ENCODE peak calls at places on chromosomes 13 and 19, in seven cellular contexts. L is left ventricle myocardium inferior, S is sigmoid colon, R is HCT116, E is tibial artery, I is IMR-90, F is uterus. U is an unnamed sample.

GRCh38 chr13:83618966-83619365 is 263.3 kb downstream of the SLITRK1 start:
- DNase-seq in L (no peak), S (no peak), R (peak; percentile 18), E (no peak), I (no peak), F (no peak), U (no peak)

GRCh38 chr19:835201-835810 is 5.5 kb upstream of the PRTN3 start:
- DNase-seq in L (no peak), S (no peak), R (no peak), E (no peak), I (no peak), F (no peak), U (no peak)

GRCh38 chr13:21548577-21548976 is 55.4 kb downstream of the MICU2 start:
- DNase-seq in L (no peak), S (no peak), R (no peak), E (no peak), I (no peak), F (no peak), U (no peak)

GRCh38 chr13:111337741-111338140 is 17.3 kb downstream of the TEX29 start:
- DNase-seq in L (no peak), S (peak; percentile 38), R (no peak), E (no peak), I (peak; percentile 19), F (no peak), U (no peak)

GRCh38 chr13:59584902-59585670 is 578.6 kb downstream of the DIAPH3 start:
- DNase-seq in L (no peak), S (no peak), R (no peak), E (no peak), I (no peak), F (no peak), U (no peak)

GRCh38 chr13:105990256-105990958 is 545.1 kb downstream of the EFNB2 start:
- DNase-seq in L (no peak), S (no peak), R (no peak), E (no peak), I (peak; percentile 74), F (no peak), U (no peak)

GRCh38 chr13:19781526-19781925 is 1.2 kb downstream of the PSPC1 start:
- DNase-seq in L (no peak), S (peak; percentile 14), R (no peak), E (no peak), I (no peak), F (no peak), U (no peak)

GRCh38 chr19:42465827-42466280 is 23.1 kb upstream of the CXCL17 start:
- DNase-seq in L (no peak), S (no peak), R (no peak), E (no peak), I (no peak), F (no peak), U (no peak)

GRCh38 chr13:26599885-26600284 is 42.4 kb downstream of the WASF3 start:
- DNase-seq in L (no peak), S (no peak), R (no peak), E (no peak), I (no peak), F (no peak), U (no peak)

GRCh38 chr13:30846311-30846710 is 59.8 kb upstream of the MEDAG start:
- DNase-seq in L (no peak), S (no peak), R (no peak), E (no peak), I (peak; percentile 49), F (no peak), U (no peak)

GRCh38 chr13:33101835-33102234 is 85.6 kb downstream of the KL start:
- DNase-seq in L (no peak), S (no peak), R (no peak), E (no peak), I (peak; percentile 43), F (no peak), U (peak; percentile 39)

GRCh38 chr19:5186293-5187050 is 154.1 kb downstream of the PTPRS start:
- DNase-seq in L (no peak), S (no peak), R (no peak), E (no peak), I (peak; percentile 67), F (no peak), U (no peak)

GRCh38 chr19:5394907-5395505 is 54.4 kb upstream of the PTPRS start:
- DNase-seq in L (no peak), S (no peak), R (no peak), E (no peak), I (no peak), F (no peak), U (no peak)

GRCh38 chr13:48268019-48268418 is 35.0 kb downstream of the ITM2B start:
- DNase-seq in L (no peak), S (no peak), R (no peak), E (no peak), I (no peak), F (no peak), U (no peak)

GRCh38 chr13:98599502-98600328 is 22.8 kb upstream of the STK24 start:
- DNase-seq in L (no peak), S (no peak), R (no peak), E (no peak), I (peak; percentile 9), F (no peak), U (peak; percentile 57)

GRCh38 chr13:73056054-73056962 is 2.5 kb upstream of the KLF5 start:
- DNase-seq in L (no peak), S (no peak), R (peak; percentile 79), E (no peak), I (peak; percentile 84), F (no peak), U (no peak)

GRCh38 chr13:69274231-69274630 is 833.4 kb upstream of the ATXN8OS start:
- DNase-seq in L (no peak), S (no peak), R (no peak), E (no peak), I (no peak), F (no peak), U (no peak)

GRCh38 chr19:18558202-18558555 is 509 bp downstream of the KXD1 start:
- DNase-seq in L (no peak), S (no peak), R (no peak), E (no peak), I (no peak), F (no peak), U (no peak)

GRCh38 chr19:36266375-36266961 is 51.6 kb downstream of the ZNF146 start:
- DNase-seq in L (peak; percentile 29), S (no peak), R (no peak), E (no peak), I (no peak), F (peak; percentile 22), U (no peak)

GRCh38 chr13:45621950-45622349 is 6.4 kb upstream of the ERICH6B start:
- DNase-seq in L (no peak), S (no peak), R (no peak), E (no peak), I (no peak), F (no peak), U (no peak)

GRCh38 chr19:2101417-2102335 is 5.0 kb downstream of the IZUMO4 start:
- DNase-seq in L (no peak), S (no peak), R (no peak), E (no peak), I (no peak), F (no peak), U (no peak)

GRCh38 chr13:24624363-24624762 is 55.8 kb upstream of the ATP12A start:
- DNase-seq in L (no peak), S (no peak), R (no peak), E (no peak), I (no peak), F (no peak), U (no peak)

GRCh38 chr13:80430561-80430960 is 89.6 kb upstream of the SPRY2 start:
- DNase-seq in L (no peak), S (no peak), R (no peak), E (no peak), I (no peak), F (no peak), U (no peak)

GRCh38 chr19:1853295-1854031 is 5.2 kb upstream of the REXO1 start:
- DNase-seq in L (peak; percentile 79), S (peak; percentile 86), R (peak; percentile 68), E (peak; percentile 88), I (peak; percentile 68), F (no peak), U (peak; percentile 77)

GRCh38 chr13:37446503-37446902 is 152.1 kb downstream of the POSTN start:
- DNase-seq in L (no peak), S (no peak), R (no peak), E (no peak), I (peak; percentile 93), F (no peak), U (no peak)

GRCh38 chr13:75666646-75667351 is 30.7 kb downstream of the LMO7 start:
- DNase-seq in L (no peak), S (no peak), R (no peak), E (no peak), I (peak; percentile 79), F (no peak), U (no peak)

GRCh38 chr19:10209305-10209704 is 14.6 kb upstream of the DNMT1 start:
- DNase-seq in L (no peak), S (no peak), R (no peak), E (no peak), I (peak; percentile 87), F (no peak), U (no peak)

DNA sequence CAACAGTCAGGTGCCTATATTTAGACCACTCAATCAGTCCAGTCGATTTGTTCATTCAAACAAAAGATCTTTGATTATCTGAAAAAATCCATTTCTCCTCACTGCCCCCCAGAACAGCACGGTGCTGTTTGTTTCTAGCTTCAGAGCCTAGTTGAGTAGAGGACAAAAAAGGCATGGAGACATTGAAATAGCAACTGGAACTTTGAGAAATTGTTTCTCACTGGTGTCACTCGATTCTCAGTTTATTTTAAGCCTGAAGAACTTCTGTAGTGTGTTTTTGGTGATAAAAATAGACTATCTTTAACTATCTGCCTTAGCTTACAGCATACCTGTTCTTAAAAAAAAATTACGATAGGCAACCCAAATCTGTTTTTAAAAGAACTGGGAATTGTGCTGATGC is 67.1 kb downstream of the ARHGAP35 start:
- DNase-seq in L (no peak), S (no peak), R (no peak), E (no peak), I (no peak), F (no peak), U (no peak)
- H3K4me1 ChIP-seq in L (peaks cover 95% of the 10 kb centered on the region), S (peaks cover 42% of the 10 kb centered on the region), R (peaks cover 71% of the 10 kb centered on the region), E (peaks cover 92% of the 10 kb centered on the region), I (peaks cover 30% of the 10 kb centered on the region), F (no peaks in the 10 kb centered on the region), U (peaks cover 34% of the 10 kb centered on the region)

GRCh38 chr19:45870798-45871197 is 6.7 kb downstream of the FOXA3 start:
- DNase-seq in L (no peak), S (no peak), R (no peak), E (no peak), I (no peak), F (no peak), U (no peak)
- H3K36me3 ChIP-seq in L (no peaks in the 10 kb centered on the region), S (no peaks in the 10 kb centered on the region), R (no peaks in the 10 kb centered on the region), E (no peaks in the 10 kb centered on the region), I (no peaks in the 10 kb centered on the region), F (no peaks in the 10 kb centered on the region), U (no peaks in the 10 kb centered on the region)

GRCh38 chr13:46685006-46685730 is 111.8 kb downstream of the ESD start:
- DNase-seq in L (no peak), S (no peak), R (no peak), E (no peak), I (no peak), F (no peak), U (no peak)
- H3K4me1 ChIP-seq in L (peaks cover 62% of the 10 kb centered on the region), S (peaks cover 26% of the 10 kb centered on the region), R (peaks cover 16% of the 10 kb centered on the region), E (peaks cover 41% of the 10 kb centered on the region), I (peaks cover 10% of the 10 kb centered on the region), F (no peaks in the 10 kb centered on the region), U (peaks cover 72% of the 10 kb centered on the region)

DNA sequence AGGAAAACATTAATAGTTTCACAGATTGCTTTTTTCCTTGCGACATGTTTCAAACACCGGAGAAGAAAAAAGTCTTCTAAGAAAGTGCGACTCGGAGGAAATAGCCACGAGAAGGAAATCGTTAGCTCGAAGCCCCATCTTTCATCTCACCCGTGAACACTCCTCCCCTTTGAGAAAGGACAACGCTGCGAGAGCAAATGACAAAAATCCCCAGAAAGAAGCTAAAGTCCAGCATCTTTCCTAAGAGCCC is 65.5 kb downstream of the KCNRG start:
- DNase-seq in L (no peak), S (no peak), R (no peak), E (no peak), I (peak; percentile 27), F (no peak), U (no peak)
- H3K36me3 ChIP-seq in L (no peaks in the 10 kb centered on the region), S (no peaks in the 10 kb centered on the region), R (no peaks in the 10 kb centered on the region), E (no peaks in the 10 kb centered on the region), I (no peaks in the 10 kb centered on the region), F (no peaks in the 10 kb centered on the region), U (no peaks in the 10 kb centered on the region)